ENCODE peak calls at places on chromosome 17, in four cellular contexts. I, E, Y and N are unnamed samples.
A peak's percentile ranks its signal among the peaks of the same experiment; 100 is the strongest.

GRCh38 chr17:68288804-68289203 is 2.1 kb downstream of the SLC16A6 start:
- DNase-seq in I (no peak), E (no peak), Y (no peak), N (peak; percentile 14)

GRCh38 chr17:70622382-70623260 is 453.3 kb downstream of the KCNJ2 start:
- DNase-seq in I (peak; percentile 25), E (no peak), Y (no peak), N (no peak)

GRCh38 chr17:37315601-37316000 is 60.2 kb upstream of the C17orf78 start:
- DNase-seq in I (no peak), E (no peak), Y (no peak), N (no peak)

GRCh38 chr17:50807675-50808074 is 27.7 kb upstream of the WFIKKN2 start:
- DNase-seq in I (no peak), E (no peak), Y (no peak), N (no peak)

GRCh38 chr17:44607836-44608690 is 48.2 kb upstream of the MEIOC start:
- DNase-seq in I (no peak), E (peak; percentile 20), Y (no peak), N (no peak)

GRCh38 chr17:69357701-69358100 is 30.8 kb upstream of the ABCA5 start:
- DNase-seq in I (no peak), E (peak; percentile 32), Y (no peak), N (no peak)

GRCh38 chr17:75892556-75893224 is 4.1 kb downstream of the TRIM65 start:
- DNase-seq in I (no peak), E (peak; percentile 77), Y (no peak), N (no peak)

GRCh38 chr17:56913000-56913866 is 616 bp downstream of the TRIM25 start:
- DNase-seq in I (no peak), E (no peak), Y (no peak), N (peak; percentile 24)

GRCh38 chr17:42313773-42314566 is 25.7 kb downstream of the STAT5A start:
- DNase-seq in I (no peak), E (no peak), Y (no peak), N (peak; percentile 34)

GRCh38 chr17:31481783-31482081 is 90.3 kb downstream of the RAB11FIP4 start:
- DNase-seq in I (no peak), E (no peak), Y (no peak), N (no peak)

GRCh38 chr17:63345598-63345997 is 100.5 kb downstream of the CYB561 start:
- DNase-seq in I (no peak), E (no peak), Y (no peak), N (no peak)

GRCh38 chr17:50660042-50660886 is 25.6 kb downstream of the ABCC3 start:
- DNase-seq in I (peak; percentile 82), E (peak; percentile 90), Y (no peak), N (peak; percentile 61)

GRCh38 chr17:75922173-75922961 is 17.7 kb upstream of the MRPL38 start:
- DNase-seq in I (no peak), E (no peak), Y (no peak), N (no peak)

GRCh38 chr17:74116087-74116717 is 87.3 kb upstream of the RPL38 start:
- DNase-seq in I (no peak), E (no peak), Y (no peak), N (no peak)

GRCh38 chr17:61981323-61981722 is 53.5 kb upstream of the INTS2 start:
- DNase-seq in I (no peak), E (no peak), Y (no peak), N (no peak)

GRCh38 chr17:45976755-45977505 is 22.1 kb upstream of the STH start:
- DNase-seq in I (no peak), E (no peak), Y (no peak), N (peak; percentile 83)

GRCh38 chr17:40111221-40112128 is 10.3 kb upstream of the MSL1 start:
- DNase-seq in I (peak; percentile 99), E (peak; percentile 95), Y (no peak), N (peak; percentile 92)

GRCh38 chr17:64488301-64488700 is 8.6 kb downstream of the POLG2 start:
- DNase-seq in I (no peak), E (no peak), Y (no peak), N (no peak)

GRCh38 chr17:19541445-19541844 is 7.8 kb downstream of the SLC47A1 start:
- DNase-seq in I (no peak), E (no peak), Y (no peak), N (no peak)

GRCh38 chr17:71084219-71084618 is 914.9 kb downstream of the KCNJ2 start:
- DNase-seq in I (peak; percentile 20), E (peak; percentile 26), Y (no peak), N (peak; percentile 13)

GRCh38 chr17:49434821-49435581 is 20.3 kb upstream of the PHB1 start:
- DNase-seq in I (peak; percentile 95), E (peak; percentile 74), Y (no peak), N (peak; percentile 82)

GRCh38 chr17:42438600-42439567 is 15.8 kb upstream of the CAVIN1 start:
- DNase-seq in I (no peak), E (peak; percentile 39), Y (no peak), N (no peak)

GRCh38 chr17:17983376-17983775 is 10.7 kb downstream of the DRC3 start:
- DNase-seq in I (no peak), E (no peak), Y (no peak), N (no peak)

GRCh38 chr17:75036643-75037268 is 10.0 kb downstream of the ATP5PD start:
- DNase-seq in I (peak; percentile 93), E (no peak), Y (no peak), N (peak; percentile 75)

DNA sequence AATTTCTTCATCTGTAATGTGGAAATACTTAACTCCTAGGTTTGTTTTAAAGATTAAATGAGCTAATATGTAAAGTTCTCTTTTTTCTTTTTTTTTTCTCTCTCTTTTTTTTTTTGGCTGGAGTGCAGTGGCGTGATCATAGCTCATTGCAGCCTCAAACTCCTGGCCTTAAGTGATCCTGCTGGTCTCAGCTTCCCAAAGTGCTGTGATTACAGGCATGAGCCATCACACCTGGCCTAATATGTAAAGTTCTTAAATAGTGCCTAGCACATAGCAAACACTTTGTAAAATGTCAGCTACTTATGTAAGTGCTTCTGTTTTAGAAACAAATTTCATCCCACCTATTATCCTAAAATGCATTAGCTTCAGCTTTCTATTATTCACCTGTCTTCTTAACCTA is 40.0 kb downstream of the TMC6 start:
- DNase-seq in I (no peak), E (no peak), Y (no peak), N (no peak)
- TF ChIP-seq CHD4 in I (no peak), E (no peak), Y (no peak), N (no peak)

GRCh38 chr17:79354173-79354820 is 256.6 kb downstream of the RBFOX3 start:
- DNase-seq in I (no peak), E (no peak), Y (no peak), N (no peak)
- TF ChIP-seq CHD4 in I (no peak), E (no peak), Y (no peak), N (no peak)

GRCh38 chr17:82998637-82999036 is 80.8 kb upstream of the METRNL start:
- DNase-seq in I (no peak), E (no peak), Y (no peak), N (no peak)

DNA sequence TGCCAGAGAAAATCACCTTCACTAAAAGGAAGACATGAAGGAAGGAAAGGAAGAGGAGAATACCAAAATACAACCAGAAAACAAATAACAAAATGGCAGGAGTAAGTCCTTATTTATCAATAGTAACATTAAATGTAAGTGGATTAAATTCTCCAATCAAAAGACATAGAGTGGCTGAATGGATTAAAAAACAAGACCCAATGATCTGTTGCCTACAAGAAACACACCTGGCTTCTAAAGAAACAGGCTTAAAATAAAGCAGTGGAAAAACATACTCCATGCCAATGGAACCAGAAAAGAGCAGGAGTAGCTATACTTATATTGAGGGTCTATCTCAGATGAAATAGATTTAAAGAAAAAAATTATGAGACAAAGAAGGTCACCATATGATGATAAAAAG is 86.4 kb upstream of the METRNL start:
- DNase-seq in I (no peak), E (no peak), Y (no peak), N (no peak)
- TF ChIP-seq CHD4 in I (no peak), E (no peak), Y (no peak), N (no peak)

GRCh38 chr17:72219824-72220473 is 99.1 kb downstream of the SOX9 start:
- DNase-seq in I (no peak), E (no peak), Y (no peak), N (no peak)
- TF ChIP-seq CHD4 in I (no peak), E (no peak), Y (no peak), N (no peak)

DNA sequence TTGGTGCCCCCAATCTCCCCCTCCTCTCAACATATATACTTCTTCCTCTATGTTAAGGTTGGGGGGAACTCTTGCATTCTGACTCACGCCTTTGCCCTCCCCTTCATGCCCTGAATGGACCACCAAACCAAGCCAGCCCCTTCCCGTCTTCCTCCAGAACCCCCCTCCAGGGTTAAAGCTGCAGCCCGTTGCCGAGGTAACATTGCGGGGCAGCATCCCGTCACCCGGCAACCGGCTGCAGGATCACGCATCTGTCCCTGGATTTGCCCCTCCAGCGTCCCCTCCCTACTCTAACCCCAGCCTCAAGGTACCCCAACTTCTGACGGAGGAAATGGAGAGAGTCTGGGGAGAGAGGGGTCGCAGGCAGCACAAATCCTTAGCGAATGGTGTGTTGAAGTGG is 612 bp upstream of the NLGN2 start:
- DNase-seq in I (no peak), E (no peak), Y (no peak), N (no peak)
- TF ChIP-seq CHD4 in I (no peak), E (no peak), Y (no peak), N (no peak)

DNA sequence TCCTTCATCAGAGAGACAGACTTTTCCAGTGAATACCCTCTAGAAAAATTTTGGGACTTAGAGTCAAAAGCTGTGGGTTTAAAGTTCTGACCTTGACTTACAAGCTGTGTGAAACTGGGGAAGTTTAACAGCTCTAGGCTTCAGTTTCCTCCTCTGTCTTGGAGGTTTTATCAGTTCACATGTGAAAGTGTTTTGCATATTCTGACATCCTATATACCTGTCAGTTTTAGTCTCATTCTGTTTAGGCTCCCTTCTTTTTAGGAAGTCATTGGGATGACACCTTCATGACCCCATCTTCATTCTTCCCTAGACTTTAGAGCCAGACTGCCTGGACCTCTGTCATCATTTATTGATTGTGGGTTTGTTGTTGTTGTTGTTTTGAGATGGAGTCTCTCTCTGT is 44.4 kb downstream of the YPEL2 start:
- DNase-seq in I (no peak), E (no peak), Y (peak; percentile 53), N (no peak)
- TF ChIP-seq CHD4 in I (no peak), E (no peak), Y (no peak), N (no peak)

GRCh38 chr17:4221899-4222659 is 41.7 kb downstream of the ANKFY1 start:
- DNase-seq in I (no peak), E (no peak), Y (no peak), N (no peak)
- TF ChIP-seq CHD4 in I (no peak), E (no peak), Y (no peak), N (no peak)

DNA sequence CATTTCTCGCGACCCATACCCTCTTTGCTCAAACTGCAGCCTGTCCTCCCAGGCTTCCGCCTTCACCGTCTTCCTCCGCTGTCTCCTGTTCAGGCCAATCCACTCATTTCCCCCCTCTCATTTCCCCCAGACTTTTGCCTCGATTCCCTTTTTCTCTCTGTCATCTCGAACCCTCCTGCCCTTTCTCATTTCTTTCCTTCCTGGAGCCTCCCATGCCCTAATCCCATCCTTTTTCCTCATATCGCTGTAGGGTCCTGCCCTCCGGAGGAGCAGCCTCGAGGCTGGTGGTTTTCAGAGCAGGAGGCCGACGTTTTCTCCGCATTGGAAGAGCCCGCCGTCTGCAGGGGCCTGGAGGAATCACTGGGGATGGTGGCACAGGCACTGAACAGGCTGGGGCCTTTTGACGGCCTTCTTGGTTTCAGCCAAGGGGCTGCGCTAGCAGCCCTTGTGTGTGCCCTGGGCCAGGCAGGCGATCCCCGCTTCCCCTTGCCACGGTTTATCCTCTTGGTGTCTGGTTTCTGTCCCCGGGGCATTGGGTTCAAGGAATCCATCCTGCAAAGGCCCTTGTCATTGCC is 620 bp downstream of the OVCA2 start:
- DNase-seq in I (peak; percentile 55), E (no peak), Y (no peak), N (peak; percentile 26)
- TF ChIP-seq CHD4 in I (no peak), E (no peak), Y (no peak), N (no peak)

GRCh38 chr17:81313776-81314409 is 18.8 kb upstream of the SLC38A10 start:
- DNase-seq in I (no peak), E (no peak), Y (no peak), N (no peak)
- TF ChIP-seq CHD4 in I (no peak), E (no peak), Y (no peak), N (no peak)